ENCODE peak calls at places on chromosomes 12 and 14, in five cellular contexts. R is breast epithelium, W is AG04450, J is lung, E is sigmoid colon. Y is an unnamed sample.

GRCh38 chr12:80937391-80938238 is at the start of gene LIN7A:
- DNase-seq in R (no peak), W (no peak), J (peak), E (peak), Y (peak)

GRCh38 chr14:55581011-55581806 is 1.2 kb downstream of the KTN1 start:
- DNase-seq in R (peak), W (no peak), J (peak), E (peak), Y (peak)

GRCh38 chr12:26119391-26119981 is 5.4 kb downstream of the BHLHE41 start:
- DNase-seq in R (no peak), W (no peak), J (no peak), E (no peak), Y (no peak)

GRCh38 chr12:132481771-132482745 is 7.9 kb upstream of the FBRSL1 start:
- DNase-seq in R (no peak), W (no peak), J (no peak), E (no peak), Y (no peak)

GRCh38 chr14:34633697-34634096 is 3.7 kb upstream of the SNX6 start:
- DNase-seq in R (no peak), W (no peak), J (no peak), E (no peak), Y (no peak)

GRCh38 chr12:89245090-89245489 is 107.2 kb downstream of the DUSP6 start:
- DNase-seq in R (no peak), W (no peak), J (no peak), E (no peak), Y (no peak)

GRCh38 chr12:30694412-30694955 is 1.2 kb downstream of the IPO8 start:
- DNase-seq in R (no peak), W (no peak), J (no peak), E (no peak), Y (no peak)

GRCh38 chr14:22039938-22040780 is 366.5 kb upstream of the OR4E1 start:
- DNase-seq in R (no peak), W (no peak), J (no peak), E (no peak), Y (no peak)

GRCh38 chr14:103624860-103625259 is 4.2 kb upstream of the KLC1 start:
- DNase-seq in R (peak), W (no peak), J (peak), E (peak), Y (peak)

GRCh38 chr14:77243853-77244252 is 27.2 kb downstream of the NGB start:
- DNase-seq in R (no peak), W (no peak), J (no peak), E (no peak), Y (peak)

GRCh38 chr12:124228050-124228711 is 66.7 kb upstream of the RFLNA start:
- DNase-seq in R (no peak), W (no peak), J (no peak), E (no peak), Y (no peak)

GRCh38 chr12:129887047-129887568 is 16.7 kb downstream of the TMEM132D start:
- DNase-seq in R (no peak), W (no peak), J (peak), E (no peak), Y (no peak)

GRCh38 chr14:71491925-71492324 is 440.3 kb upstream of the RGS6 start:
- DNase-seq in R (no peak), W (no peak), J (no peak), E (no peak), Y (no peak)

GRCh38 chr14:55381040-55381439 is 30.6 kb downstream of the ATG14 start:
- DNase-seq in R (no peak), W (no peak), J (no peak), E (no peak), Y (no peak)

GRCh38 chr12:88633312-88633711 is 53.0 kb upstream of the KITLG start:
- DNase-seq in R (no peak), W (no peak), J (no peak), E (no peak), Y (no peak)

GRCh38 chr14:80987235-80988032 is 32.0 kb downstream of the TSHR start:
- DNase-seq in R (peak), W (peak), J (peak), E (peak), Y (no peak)

GRCh38 chr14:99918781-99919180 is 125.6 kb downstream of the EML1 start:
- DNase-seq in R (no peak), W (no peak), J (no peak), E (no peak), Y (no peak)

GRCh38 chr14:96146131-96146771 is 58.4 kb upstream of the BDKRB2 start:
- DNase-seq in R (peak), W (no peak), J (peak), E (peak), Y (no peak)

GRCh38 chr12:553216-554000 is 93.7 kb downstream of the B4GALNT3 start:
- DNase-seq in R (no peak), W (no peak), J (no peak), E (no peak), Y (peak)

GRCh38 chr12:41531147-41531829 is 343.2 kb downstream of the PDZRN4 start:
- DNase-seq in R (no peak), W (no peak), J (no peak), E (peak), Y (peak)

GRCh38 chr12:94429633-94430032 is 30.0 kb downstream of the CEP83 start:
- DNase-seq in R (no peak), W (no peak), J (no peak), E (no peak), Y (peak)

GRCh38 chr14:21526672-21527319 is 650 bp upstream of the SALL2 start:
- DNase-seq in R (no peak), W (no peak), J (no peak), E (no peak), Y (no peak)

GRCh38 chr12:127607146-127607725 is 659.7 kb upstream of the TMEM132C start:
- DNase-seq in R (no peak), W (no peak), J (no peak), E (no peak), Y (no peak)

GRCh38 chr12:5988659-5989116 is 43.6 kb upstream of the ANO2 start:
- DNase-seq in R (peak), W (peak), J (peak), E (peak), Y (peak)

GRCh38 chr12:3137268-3137761 is 60.1 kb downstream of the TSPAN9 start:
- DNase-seq in R (no peak), W (no peak), J (no peak), E (no peak), Y (peak)

GRCh38 chr12:85413266-85413665 is 133.2 kb downstream of the ALX1 start:
- DNase-seq in R (no peak), W (no peak), J (no peak), E (no peak), Y (no peak)

GRCh38 chr12:124914392-124915248 is at the start of gene UBC:
- DNase-seq in R (peak), W (peak), J (peak), E (peak), Y (peak)

GRCh38 chr12:12872934-12873275 is 18.5 kb upstream of the GPRC5A start:
- DNase-seq in R (no peak), W (no peak), J (no peak), E (no peak), Y (no peak)

DNA sequence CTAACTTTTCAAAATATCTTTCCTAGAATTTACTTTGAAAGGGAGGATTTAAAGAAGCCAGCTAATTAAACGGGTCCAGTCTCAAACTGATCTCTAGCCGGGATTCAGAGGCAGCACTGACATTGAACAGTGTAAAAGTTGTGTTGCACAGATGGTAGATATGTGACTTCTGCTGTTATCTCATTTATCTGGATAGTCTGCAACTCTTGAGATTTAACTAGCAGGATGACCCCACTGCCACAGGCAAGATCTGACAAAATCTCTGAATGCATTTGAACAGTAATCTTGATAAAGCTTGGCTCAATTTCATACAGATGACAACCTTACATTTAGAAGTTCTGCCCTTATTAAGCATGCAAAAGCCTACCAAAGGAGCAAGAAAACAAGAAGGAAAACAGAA is 138.0 kb upstream of the CPNE8 start:
- DNase-seq in R (no peak), W (no peak), J (no peak), E (no peak), Y (no peak)
- H3K27ac ChIP-seq in R (no peak), W (no peak), J (no peak), E (no peak), Y (no peak)

DNA sequence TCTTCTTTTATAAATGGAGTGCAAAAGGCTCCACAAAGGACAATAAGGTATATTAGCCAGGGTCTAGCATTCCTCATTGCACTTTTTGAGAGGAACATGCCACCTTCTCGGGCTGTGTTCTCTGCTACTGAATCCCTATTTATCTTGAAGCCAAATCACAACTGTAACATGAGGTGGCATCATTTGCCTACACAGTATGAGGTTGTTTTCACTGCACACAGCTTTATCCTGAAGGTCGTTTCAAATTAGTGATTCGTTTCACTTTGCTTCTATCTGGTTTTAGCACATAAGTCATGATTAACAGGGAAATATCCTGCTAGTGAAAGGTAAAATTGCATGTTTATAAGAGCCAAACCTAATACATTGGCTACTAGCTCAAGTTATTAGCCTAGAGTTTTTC is 153.8 kb downstream of the SLC35F4 start:
- DNase-seq in R (no peak), W (no peak), J (no peak), E (no peak), Y (no peak)
- TF ChIP-seq CTCF in R (no peak), W (no peak), J (no peak), E (no peak), Y (no peak)

DNA sequence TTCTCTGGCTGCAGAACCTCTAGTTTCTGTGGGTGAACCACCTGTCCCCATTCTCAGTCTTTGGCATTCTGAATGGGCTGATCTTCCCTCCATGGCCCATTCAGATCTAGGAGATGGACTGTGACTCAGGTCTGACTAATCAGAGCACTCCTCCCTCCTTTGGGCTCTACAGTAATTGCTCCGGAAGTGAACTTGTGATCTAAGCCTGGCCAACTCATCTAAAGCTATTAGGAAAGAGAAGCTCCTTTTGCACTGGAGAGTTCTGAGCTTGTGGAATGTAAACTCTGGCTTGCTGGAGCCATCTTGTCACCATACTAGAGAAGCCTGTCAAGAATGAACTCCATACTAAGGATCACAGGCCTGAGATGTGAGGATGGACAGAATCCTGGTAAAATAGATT is 168.2 kb downstream of the SUDS3 start:
- DNase-seq in R (no peak), W (no peak), J (no peak), E (no peak), Y (no peak)
- H3K27ac ChIP-seq in R (no peak), W (no peak), J (peak), E (peak), Y (no peak)

GRCh38 chr12:47308672-47309071 is 228.9 kb upstream of the AMIGO2 start:
- DNase-seq in R (no peak), W (no peak), J (no peak), E (no peak), Y (no peak)

GRCh38 chr12:47311011-47311410 is 231.3 kb upstream of the AMIGO2 start:
- DNase-seq in R (no peak), W (no peak), J (no peak), E (no peak), Y (no peak)

GRCh38 chr12:47306130-47306529 is 226.4 kb upstream of the AMIGO2 start:
- DNase-seq in R (no peak), W (no peak), J (no peak), E (no peak), Y (peak)

GRCh38 chr12:47305464-47305863 is 225.7 kb upstream of the AMIGO2 start:
- DNase-seq in R (no peak), W (no peak), J (no peak), E (no peak), Y (no peak)

DNA sequence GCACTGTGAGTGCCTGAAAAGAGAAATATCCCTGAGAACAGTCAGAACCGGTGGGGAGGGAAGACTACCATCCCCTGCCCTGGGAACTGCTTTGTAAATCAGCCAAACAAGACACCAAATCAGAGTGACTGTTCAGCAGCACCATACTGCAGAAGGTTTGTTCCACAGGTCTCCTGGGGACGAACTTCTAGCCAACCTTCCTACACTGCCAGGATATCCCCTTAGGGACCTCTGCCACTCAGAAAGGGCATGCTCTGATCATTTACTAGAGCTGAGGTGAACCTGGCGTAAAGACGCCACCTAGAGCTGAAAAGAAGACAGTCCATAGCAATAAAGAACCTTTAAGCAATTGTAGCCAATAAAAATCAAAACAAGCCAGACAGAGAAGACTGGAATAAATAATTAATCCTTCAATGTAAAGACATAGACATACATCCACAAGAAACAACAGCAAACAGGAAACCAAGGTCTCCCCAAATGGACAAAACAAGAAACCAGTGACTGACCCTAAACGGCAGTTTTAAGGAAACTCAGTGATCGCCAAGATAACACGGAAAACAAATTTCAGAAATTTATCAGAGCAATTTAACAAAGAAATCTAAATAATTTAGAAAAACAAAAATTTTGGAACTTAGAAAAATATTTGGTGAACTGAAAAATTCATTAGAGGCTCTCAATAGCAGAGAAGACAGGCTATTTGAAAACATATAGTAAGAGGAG is 228.1 kb upstream of the AMIGO2 start:
- DNase-seq in R (no peak), W (peak), J (peak), E (no peak), Y (no peak)
- TF ChIP-seq CTCF in R (peak), W (peak), J (peak), E (no peak), Y (peak)

GRCh38 chr12:20154060-20154459 is 214.3 kb upstream of the PDE3A start:
- DNase-seq in R (no peak), W (no peak), J (no peak), E (no peak), Y (no peak)
- H3K27ac ChIP-seq in R (no peak), W (no peak), J (no peak), E (no peak), Y (no peak)

DNA sequence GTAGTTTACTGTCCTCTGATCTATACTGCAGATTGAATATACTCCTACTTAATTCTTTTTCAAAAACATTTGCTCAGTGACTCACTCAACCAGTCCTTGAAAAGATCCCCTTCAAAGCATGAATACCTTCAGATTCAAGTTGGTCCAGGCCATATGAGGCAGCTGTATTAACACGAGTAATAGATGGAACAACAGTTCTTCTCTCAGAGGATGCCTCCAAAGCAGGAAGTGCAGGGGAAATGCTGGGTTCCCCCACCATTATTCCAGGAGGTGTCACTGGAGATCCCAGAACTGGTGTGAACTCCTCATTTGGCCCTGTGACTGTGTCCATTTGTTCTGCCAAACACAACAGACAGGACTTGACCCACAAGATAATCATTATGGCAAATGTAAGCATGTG is 20.6 kb downstream of the ARMH4 start:
- DNase-seq in R (no peak), W (peak), J (no peak), E (no peak), Y (no peak)
- TF ChIP-seq CTCF in R (no peak), W (no peak), J (no peak), E (no peak), Y (no peak)

GRCh38 chr12:53563452-53563851 is 56.2 kb upstream of the NPFF start:
- DNase-seq in R (no peak), W (no peak), J (no peak), E (no peak), Y (no peak)

GRCh38 chr12:53567961-53568360 is 58.2 kb downstream of the ATF7 start:
- DNase-seq in R (no peak), W (no peak), J (no peak), E (no peak), Y (no peak)

GRCh38 chr12:53561590-53561953 is 54.3 kb upstream of the NPFF start:
- DNase-seq in R (no peak), W (peak), J (no peak), E (no peak), Y (no peak)

GRCh38 chr12:53564276-53564675 is 57.0 kb upstream of the NPFF start:
- DNase-seq in R (no peak), W (no peak), J (no peak), E (no peak), Y (no peak)

DNA sequence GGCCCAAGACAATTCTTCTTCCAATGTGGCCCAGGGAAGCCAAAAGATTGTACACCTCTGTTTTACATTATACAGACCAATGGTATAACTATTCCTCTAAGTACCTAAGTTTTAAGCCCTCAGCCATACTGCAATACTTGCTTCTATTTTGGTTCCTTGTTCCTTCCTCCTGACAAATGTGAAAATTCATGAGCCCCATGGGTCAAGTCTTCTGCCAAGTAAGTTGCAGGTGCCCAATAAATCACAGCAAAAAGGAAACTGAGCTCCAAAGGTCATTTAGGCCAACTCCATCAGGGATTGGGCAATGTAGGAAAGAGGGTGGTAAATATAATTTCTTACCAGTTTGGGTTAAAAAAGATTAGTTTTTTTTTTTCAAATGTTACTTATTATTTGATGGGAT is 57.7 kb upstream of the NPFF start:
- DNase-seq in R (no peak), W (no peak), J (no peak), E (no peak), Y (no peak)
- H3K27ac ChIP-seq in R (no peak), W (no peak), J (no peak), E (no peak), Y (no peak)

GRCh38 chr12:92993259-92993658 is 64.2 kb upstream of the EEA1 start:
- DNase-seq in R (no peak), W (no peak), J (no peak), E (no peak), Y (no peak)
- TF ChIP-seq CTCF in R (no peak), W (no peak), J (no peak), E (no peak), Y (no peak)